ENCODE peak calls at places on chromosome 21, in eight cellular contexts. One of them, this sample, is unnamed.

GRCh38 chr21:17585875-17586450 is 26.7 kb downstream of the BTG3 start:
- DNase-seq in NCI-H774: no peak
- DNase-seq in K562: peak
- DNase-seq in effector memory CD4-positive, alpha-beta T cell: no peak
- DNase-seq in NCI-H69: peak
- DNase-seq in stimulated activated naive CD4-positive, alpha-beta T cell: no peak
- DNase-seq in WTC11: no peak
- DNase-seq in Calu3: peak
- DNase-seq in this sample: no peak

GRCh38 chr21:42525228-42525604 is 11.6 kb downstream of the SLC37A1 start:
- DNase-seq in Calu3: peak
- DNase-seq in NCI-H69: peak
- DNase-seq in effector memory CD4-positive, alpha-beta T cell: no peak
- DNase-seq in stimulated activated naive CD4-positive, alpha-beta T cell: no peak
- DNase-seq in K562: no peak
- DNase-seq in WTC11: no peak
- DNase-seq in NCI-H774: no peak
- DNase-seq in this sample: no peak

GRCh38 chr21:26881504-26882228 is 36.5 kb upstream of the ADAMTS1 start:
- DNase-seq in NCI-H69: peak
- DNase-seq in WTC11: no peak
- DNase-seq in Calu3: no peak
- DNase-seq in NCI-H774: no peak
- DNase-seq in stimulated activated naive CD4-positive, alpha-beta T cell: no peak
- DNase-seq in effector memory CD4-positive, alpha-beta T cell: no peak
- DNase-seq in K562: no peak
- DNase-seq in this sample: no peak

GRCh38 chr21:45179568-45180288 is 105.3 kb downstream of the ADARB1 start:
- DNase-seq in WTC11: no peak
- DNase-seq in stimulated activated naive CD4-positive, alpha-beta T cell: no peak
- DNase-seq in NCI-H774: no peak
- DNase-seq in NCI-H69: no peak
- DNase-seq in K562: no peak
- DNase-seq in effector memory CD4-positive, alpha-beta T cell: no peak
- DNase-seq in Calu3: no peak
- DNase-seq in this sample: no peak

GRCh38 chr21:37751268-37751975 is 164.8 kb downstream of the KCNJ6 start:
- DNase-seq in NCI-H774: no peak
- DNase-seq in stimulated activated naive CD4-positive, alpha-beta T cell: no peak
- DNase-seq in WTC11: no peak
- DNase-seq in NCI-H69: no peak
- DNase-seq in K562: no peak
- DNase-seq in effector memory CD4-positive, alpha-beta T cell: no peak
- DNase-seq in Calu3: no peak
- DNase-seq in this sample: no peak

GRCh38 chr21:43361127-43361492 is 65.8 kb downstream of the SIK1 start:
- DNase-seq in K562: no peak
- DNase-seq in stimulated activated naive CD4-positive, alpha-beta T cell: peak
- DNase-seq in NCI-H774: no peak
- DNase-seq in effector memory CD4-positive, alpha-beta T cell: no peak
- DNase-seq in NCI-H69: peak
- DNase-seq in Calu3: no peak
- DNase-seq in WTC11: no peak
- DNase-seq in this sample: no peak

GRCh38 chr21:34022557-34023335 is 50.6 kb upstream of the MRPS6 start:
- DNase-seq in K562: no peak
- DNase-seq in NCI-H774: no peak
- DNase-seq in Calu3: no peak
- DNase-seq in WTC11: no peak
- DNase-seq in stimulated activated naive CD4-positive, alpha-beta T cell: no peak
- DNase-seq in NCI-H69: peak
- DNase-seq in effector memory CD4-positive, alpha-beta T cell: no peak
- DNase-seq in this sample: no peak

GRCh38 chr21:44991538-44992483 is 52.0 kb downstream of the SLX9 start:
- DNase-seq in NCI-H69: no peak
- DNase-seq in NCI-H774: no peak
- DNase-seq in stimulated activated naive CD4-positive, alpha-beta T cell: no peak
- DNase-seq in WTC11: no peak
- DNase-seq in effector memory CD4-positive, alpha-beta T cell: no peak
- DNase-seq in K562: no peak
- DNase-seq in Calu3: no peak
- DNase-seq in this sample: no peak

GRCh38 chr21:39610705-39611104 is 2.0 kb upstream of the B3GALT5 start:
- DNase-seq in NCI-H69: peak
- DNase-seq in NCI-H774: no peak
- DNase-seq in stimulated activated naive CD4-positive, alpha-beta T cell: no peak
- DNase-seq in Calu3: no peak
- DNase-seq in K562: no peak
- DNase-seq in effector memory CD4-positive, alpha-beta T cell: no peak
- DNase-seq in WTC11: peak
- DNase-seq in this sample: no peak

GRCh38 chr21:45412909-45413581 is 8.1 kb downstream of the COL18A1 start:
- DNase-seq in stimulated activated naive CD4-positive, alpha-beta T cell: no peak
- DNase-seq in NCI-H69: no peak
- DNase-seq in NCI-H774: no peak
- DNase-seq in K562: no peak
- DNase-seq in Calu3: no peak
- DNase-seq in WTC11: peak
- DNase-seq in effector memory CD4-positive, alpha-beta T cell: no peak
- DNase-seq in this sample: peak

GRCh38 chr21:36155603-36156338 is 853 bp upstream of the DOP1B start:
- DNase-seq in K562: no peak
- DNase-seq in WTC11: peak
- DNase-seq in NCI-H69: peak
- DNase-seq in NCI-H774: peak
- DNase-seq in effector memory CD4-positive, alpha-beta T cell: no peak
- DNase-seq in stimulated activated naive CD4-positive, alpha-beta T cell: no peak
- DNase-seq in Calu3: peak
- DNase-seq in this sample: no peak

This sample was measured in T-helper 1 cell.